ENCODE peak calls at places on chromosomes 7 and 10, in six cellular contexts. F is left cardiac atrium, H is upper lobe of right lung, I is A549, A is iPS-NIHi11, C is RWPE1. D is an unnamed sample.

GRCh38 chr7:99244942-99245341 is 27.7 kb upstream of the MYH16 start:
- DNase-seq in F (no peak), H (no peak), I (no peak), A (peak), C (peak), D (no peak)

GRCh38 chr10:72693599-72693915 is 1.6 kb downstream of the MCU start:
- DNase-seq in F (no peak), H (no peak), I (no peak), A (no peak), C (no peak), D (no peak)

GRCh38 chr7:134768243-134768642 is 11.2 kb upstream of the CALD1 start:
- DNase-seq in F (no peak), H (no peak), I (no peak), A (no peak), C (no peak), D (no peak)

GRCh38 chr7:40805361-40805760 is 670.6 kb downstream of the SUGCT start:
- DNase-seq in F (no peak), H (no peak), I (no peak), A (no peak), C (no peak), D (no peak)

GRCh38 chr10:126749030-126749655 is 78.7 kb upstream of the C10orf90 start:
- DNase-seq in F (peak), H (peak), I (peak), A (peak), C (peak), D (peak)

GRCh38 chr7:147406521-147407115 is 1183.9 kb upstream of the C7orf33 start:
- DNase-seq in F (no peak), H (no peak), I (no peak), A (no peak), C (no peak), D (peak)

GRCh38 chr10:61000769-61001730 is 57.1 kb upstream of the RHOBTB1 start:
- DNase-seq in F (no peak), H (peak), I (peak), A (peak), C (peak), D (peak)

GRCh38 chr7:594920-595620 is 75.4 kb upstream of the PDGFA start:
- DNase-seq in F (no peak), H (no peak), I (no peak), A (no peak), C (no peak), D (no peak)

GRCh38 chr7:81641873-81642272 is 128.0 kb downstream of the HGF start:
- DNase-seq in F (no peak), H (no peak), I (no peak), A (no peak), C (no peak), D (no peak)

GRCh38 chr10:122636953-122637352 is 62.7 kb downstream of the C10orf120 start:
- DNase-seq in F (no peak), H (peak), I (no peak), A (no peak), C (no peak), D (no peak)

GRCh38 chr10:78194050-78194449 is 160.4 kb downstream of the RPS24 start:
- DNase-seq in F (no peak), H (no peak), I (no peak), A (no peak), C (no peak), D (no peak)

GRCh38 chr7:140540142-140540777 is 61.0 kb upstream of the MKRN1 start:
- DNase-seq in F (no peak), H (peak), I (no peak), A (no peak), C (no peak), D (no peak)

GRCh38 chr7:39631736-39632304 is 8.4 kb downstream of the RALA start:
- DNase-seq in F (no peak), H (no peak), I (no peak), A (no peak), C (no peak), D (no peak)

GRCh38 chr7:22569586-22570321 is 69.8 kb upstream of the STEAP1B start:
- DNase-seq in F (no peak), H (peak), I (no peak), A (no peak), C (no peak), D (peak)

GRCh38 chr10:3723706-3724225 is 61.2 kb downstream of the KLF6 start:
- DNase-seq in F (no peak), H (no peak), I (no peak), A (no peak), C (no peak), D (no peak)

GRCh38 chr10:1272079-1272478 is 215.9 kb downstream of the WDR37 start:
- DNase-seq in F (no peak), H (no peak), I (no peak), A (no peak), C (no peak), D (no peak)

GRCh38 chr10:85641479-85641967 is 725.1 kb downstream of the GRID1 start:
- DNase-seq in F (no peak), H (no peak), I (no peak), A (no peak), C (no peak), D (peak)

GRCh38 chr10:127125331-127125730 is 71.1 kb downstream of the INSYN2A start:
- DNase-seq in F (no peak), H (no peak), I (no peak), A (no peak), C (no peak), D (no peak)

GRCh38 chr7:27143022-27143949 is at the start of gene HOXA5:
- DNase-seq in F (no peak), H (peak), I (peak), A (peak), C (peak), D (peak)

GRCh38 chr7:21261627-21262564 is 166.0 kb upstream of the SP4 start:
- DNase-seq in F (no peak), H (no peak), I (peak), A (peak), C (peak), D (peak)

GRCh38 chr7:87628780-87629569 is 777 bp downstream of the RUNDC3B start:
- DNase-seq in F (peak), H (peak), I (no peak), A (peak), C (peak), D (peak)

GRCh38 chr10:126133906-126134703 is 237.7 kb downstream of the FANK1 start:
- DNase-seq in F (no peak), H (no peak), I (peak), A (no peak), C (no peak), D (peak)

GRCh38 chr10:22252286-22252800 is 34.5 kb upstream of the EBLN1 start:
- DNase-seq in F (peak), H (peak), I (no peak), A (peak), C (no peak), D (peak)

D was measured in amniotic epithelial cell.